ENCODE peak calls at places on chromosomes 11 and 22, in six cellular contexts. N, U, C, Q, G and V are unnamed samples.
A peak's percentile ranks its signal among the peaks of the same experiment; 100 is the strongest.

GRCh38 chr11:11608783-11609232 is 13.0 kb downstream of the GALNT18 start:
- DNase-seq in N (no peak), U (no peak), C (no peak), Q (peak; percentile 2), G (no peak), V (peak; percentile 19)

GRCh38 chr11:6224421-6224820 is 10.0 kb downstream of the FHIP1B start:
- DNase-seq in N (no peak), U (no peak), C (no peak), Q (no peak), G (no peak), V (no peak)

GRCh38 chr22:36364255-36365019 is 23.3 kb downstream of the MYH9 start:
- DNase-seq in N (no peak), U (no peak), C (no peak), Q (no peak), G (no peak), V (peak; percentile 59)

GRCh38 chr11:68525930-68526329 is 65.4 kb downstream of the PPP6R3 start:
- DNase-seq in N (no peak), U (no peak), C (no peak), Q (peak; percentile 42), G (no peak), V (peak; percentile 55)

GRCh38 chr11:21794306-21794705 is 398.6 kb upstream of the ANO5 start:
- DNase-seq in N (no peak), U (no peak), C (no peak), Q (no peak), G (no peak), V (no peak)

GRCh38 chr11:111665779-111666178 is 63.5 kb downstream of the SIK2 start:
- DNase-seq in N (no peak), U (no peak), C (no peak), Q (peak; percentile 65), G (peak; percentile 52), V (peak; percentile 62)

GRCh38 chr11:1326435-1327063 is 17.1 kb upstream of the TOLLIP start:
- DNase-seq in N (no peak), U (no peak), C (no peak), Q (peak; percentile 50), G (no peak), V (peak; percentile 50)

GRCh38 chr11:95229199-95230053 is 1.6 kb downstream of the SESN3 start:
- DNase-seq in N (peak; percentile 28), U (no peak), C (peak; percentile 23), Q (peak; percentile 56), G (peak; percentile 43), V (peak; percentile 32)

GRCh38 chr22:21939392-21940319 is 13.0 kb downstream of the PPM1F start:
- DNase-seq in N (no peak), U (no peak), C (no peak), Q (no peak), G (peak; percentile 79), V (no peak)

GRCh38 chr11:69370984-69371709 is 77.2 kb downstream of the MYEOV start:
- DNase-seq in N (no peak), U (no peak), C (no peak), Q (no peak), G (no peak), V (no peak)

GRCh38 chr22:18031670-18032454 is 7.5 kb upstream of the MICAL3 start:
- DNase-seq in N (no peak), U (no peak), C (peak; percentile 24), Q (peak; percentile 92), G (no peak), V (peak; percentile 96)

GRCh38 chr22:22178992-22179391 is 65.6 kb upstream of the VPREB1 start:
- DNase-seq in N (no peak), U (peak; percentile 24), C (no peak), Q (no peak), G (no peak), V (no peak)

GRCh38 chr22:47798229-47798628 is 1035.8 kb downstream of the TBC1D22A start:
- DNase-seq in N (no peak), U (no peak), C (no peak), Q (no peak), G (no peak), V (no peak)

GRCh38 chr22:25282671-25283561 is 63.5 kb downstream of the CRYBB2 start:
- DNase-seq in N (no peak), U (no peak), C (peak; percentile 10), Q (no peak), G (no peak), V (no peak)

GRCh38 chr11:848380-848931 is 5.8 kb downstream of the TSPAN4 start:
- DNase-seq in N (no peak), U (no peak), C (peak; percentile 58), Q (peak; percentile 48), G (peak; percentile 53), V (no peak)

GRCh38 chr11:35919244-35919643 is 24.6 kb upstream of the LDLRAD3 start:
- DNase-seq in N (no peak), U (no peak), C (no peak), Q (no peak), G (no peak), V (peak; percentile 29)

GRCh38 chr11:75583710-75584658 is 21.9 kb downstream of the SERPINH1 start:
- DNase-seq in N (peak; percentile 59), U (peak; percentile 87), C (peak; percentile 53), Q (peak; percentile 85), G (peak; percentile 75), V (peak; percentile 47)

GRCh38 chr11:26048271-26048670 is 283.7 kb upstream of the ANO3 start:
- DNase-seq in N (no peak), U (no peak), C (no peak), Q (no peak), G (no peak), V (no peak)

GRCh38 chr11:108967571-108967970 is 302.7 kb downstream of the DDX10 start:
- DNase-seq in N (no peak), U (no peak), C (peak; percentile 69), Q (no peak), G (no peak), V (no peak)

GRCh38 chr11:34063061-34063795 is 11.7 kb downstream of the CAPRIN1 start:
- DNase-seq in N (no peak), U (no peak), C (no peak), Q (peak; percentile 41), G (no peak), V (no peak)

GRCh38 chr11:34067383-34068065 is 16.0 kb downstream of the CAPRIN1 start:
- DNase-seq in N (no peak), U (no peak), C (no peak), Q (no peak), G (no peak), V (no peak)

GRCh38 chr11:34068098-34068497 is 16.6 kb downstream of the CAPRIN1 start:
- DNase-seq in N (no peak), U (no peak), C (no peak), Q (peak; percentile 88), G (no peak), V (peak; percentile 76)

GRCh38 chr11:34064291-34064690 is 12.8 kb downstream of the CAPRIN1 start:
- DNase-seq in N (no peak), U (no peak), C (no peak), Q (no peak), G (no peak), V (no peak)

GRCh38 chr11:34065505-34066203 is 14.1 kb downstream of the CAPRIN1 start:
- DNase-seq in N (no peak), U (no peak), C (no peak), Q (peak; percentile 49), G (no peak), V (peak; percentile 33)
- TF ChIP-seq CTCF in N (no peak), U (no peak), C (no peak), Q (no peak), G (no peak), V (no peak)

DNA sequence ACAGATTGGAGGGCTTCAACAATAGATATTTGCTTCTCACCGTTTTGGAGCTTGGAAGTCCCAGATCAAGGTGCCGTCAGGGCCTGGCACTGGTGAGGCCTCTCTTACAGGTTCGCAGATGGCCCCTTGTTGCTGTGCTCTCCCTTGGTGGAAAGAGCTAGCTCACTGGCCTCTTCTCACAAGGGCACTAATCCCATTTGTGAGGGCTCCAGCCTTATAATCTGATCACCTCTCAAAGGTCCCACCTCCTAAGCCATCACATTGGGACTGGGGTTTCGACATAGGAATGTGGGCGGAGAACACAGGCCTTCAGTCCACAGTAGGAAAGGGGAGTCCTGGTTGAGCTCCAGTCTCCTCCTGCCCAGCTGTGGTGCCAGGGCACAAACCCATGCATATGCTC is 13.9 kb upstream of the LRRC32 start:
- DNase-seq in N (no peak), U (no peak), C (no peak), Q (no peak), G (no peak), V (no peak)
- H3K4me3 ChIP-seq in N (no peak overlapping the region), U (no peak overlapping the region), C (no peak overlapping the region), Q (no peak overlapping the region), G (no peak overlapping the region), V (no peak overlapping the region)

GRCh38 chr11:63671322-63672155 is at the start of gene ATL3:
- DNase-seq in N (peak; percentile 98), U (peak; percentile 97), C (peak; percentile 91), Q (peak; percentile 98), G (peak; percentile 99), V (peak; percentile 97)
- TF ChIP-seq CTCF in N (no peak), U (no peak), C (no peak), Q (peak; percentile 27), G (no peak), V (no peak)

GRCh38 chr11:20605602-20606091 is 6.2 kb downstream of the SLC6A5 start:
- DNase-seq in N (no peak), U (no peak), C (no peak), Q (no peak), G (no peak), V (no peak)
- H3K4me3 ChIP-seq in N (no peak overlapping the region), U (no peak overlapping the region), C (no peak overlapping the region), Q (no peak overlapping the region), G (no peak overlapping the region), V (no peak overlapping the region)

DNA sequence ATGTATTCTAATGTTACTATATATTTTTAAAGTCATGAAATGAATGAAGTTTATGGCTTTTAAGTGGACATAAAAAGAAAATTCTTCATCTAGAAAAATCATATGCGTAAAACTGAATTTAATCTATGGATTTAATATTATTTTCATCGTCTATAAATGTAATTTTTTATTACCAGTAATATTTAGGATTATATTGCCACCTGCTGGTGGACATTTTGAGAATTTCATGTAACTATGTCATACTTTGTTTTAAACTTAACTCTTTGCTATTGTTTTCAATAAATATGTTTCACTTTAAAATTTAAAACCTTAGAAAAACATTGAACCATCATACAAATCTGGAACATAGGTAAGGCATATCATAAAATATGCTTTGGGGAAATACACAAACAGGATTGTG is 66.5 kb upstream of the CEP126 start:
- DNase-seq in N (no peak), U (no peak), C (peak; percentile 9), Q (peak; percentile 49), G (peak; percentile 12), V (peak; percentile 65)
- TF ChIP-seq CTCF in N (peak; percentile 36), U (no peak), C (no peak), Q (peak; percentile 33), G (no peak), V (peak; percentile 14)